ENCODE peak calls at places on chromosome 19, in four cellular contexts. Y, F, W and B are unnamed samples.
A peak's percentile ranks its signal among the peaks of the same experiment; 100 is the strongest.

GRCh38 chr19:33063356-33064116 is 1.2 kb downstream of the RHPN2 start:
- DNase-seq in Y (no peak), W (peak; percentile 33), F (peak; percentile 60), B (no peak)

GRCh38 chr19:15316498-15316897 is 15.8 kb downstream of the BRD4 start:
- DNase-seq in F (no peak), W (no peak), Y (no peak), B (no peak)

GRCh38 chr19:38700933-38701454 is 43.3 kb downstream of the CAPN12 start:
- DNase-seq in W (no peak), F (no peak), Y (no peak), B (no peak)

GRCh38 chr19:3661284-3662238 is 35.0 kb upstream of the CACTIN start:
- DNase-seq in F (no peak), Y (no peak), W (no peak), B (no peak)

GRCh38 chr19:31451686-31452325 is 102.6 kb upstream of the TSHZ3 start:
- DNase-seq in F (no peak), W (no peak), Y (no peak), B (no peak)

GRCh38 chr19:15576526-15577156 is 38.4 kb upstream of the CYP4F8 start:
- DNase-seq in W (no peak), Y (no peak), F (no peak), B (no peak)

GRCh38 chr19:46660601-46661019 is 372 bp downstream of the DACT3 start:
- DNase-seq in W (no peak), Y (no peak), F (no peak), B (no peak)

GRCh38 chr19:48196321-48196761 is 25.9 kb downstream of the ZSWIM9 start:
- DNase-seq in Y (no peak), W (no peak), F (no peak), B (no peak)

DNA sequence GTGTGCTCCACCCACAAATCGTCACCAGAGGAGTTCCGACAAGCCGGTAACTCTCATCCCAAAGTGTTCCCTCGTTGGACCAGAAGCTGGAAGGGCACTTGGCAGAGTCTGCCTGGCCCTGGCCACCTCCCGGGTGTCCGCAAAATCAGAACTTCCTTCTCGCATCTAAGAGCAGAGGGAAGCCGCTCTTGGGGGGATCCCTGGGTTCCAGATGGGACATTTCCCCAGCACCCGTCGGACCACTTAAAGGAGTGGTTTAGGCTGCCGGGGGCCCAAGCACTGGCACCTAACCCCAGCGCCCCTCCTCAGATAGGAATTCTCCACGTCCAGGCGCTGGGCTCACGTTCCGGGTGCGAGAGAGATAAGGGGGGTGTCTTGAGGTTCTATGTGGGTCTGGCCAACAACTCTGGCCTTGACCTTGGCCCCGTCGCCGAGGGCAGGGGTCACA is 857 bp upstream of the MAP2K7 start:
- DNase-seq in W (no peak), Y (no peak), F (no peak), B (no peak)
- H3K4me3 ChIP-seq in W (peak overlapping the region; percentile 55), Y (peak overlapping the region; percentile 91), F (peak overlapping the region; percentile 30), B (peak overlapping the region; percentile 54)

GRCh38 chr19:34191355-34191962 is 19.2 kb downstream of the LSM14A start:
- DNase-seq in Y (no peak), W (no peak), F (no peak), B (no peak)
- H3K27me3 ChIP-seq in Y (no peaks in the 10 kb centered on the region), W (no peaks in the 10 kb centered on the region), F (no peaks in the 10 kb centered on the region), B (no peaks in the 10 kb centered on the region)

GRCh38 chr19:40322951-40323615 is 25.1 kb downstream of the C19orf47 start:
- DNase-seq in F (no peak), W (no peak), Y (no peak), B (no peak)
- H3K36me3 ChIP-seq in F (no peaks in the 10 kb centered on the region), W (peaks cover 28% of the 10 kb centered on the region), Y (peaks cover 79% of the 10 kb centered on the region), B (peaks cover 1% of the 10 kb centered on the region)

DNA sequence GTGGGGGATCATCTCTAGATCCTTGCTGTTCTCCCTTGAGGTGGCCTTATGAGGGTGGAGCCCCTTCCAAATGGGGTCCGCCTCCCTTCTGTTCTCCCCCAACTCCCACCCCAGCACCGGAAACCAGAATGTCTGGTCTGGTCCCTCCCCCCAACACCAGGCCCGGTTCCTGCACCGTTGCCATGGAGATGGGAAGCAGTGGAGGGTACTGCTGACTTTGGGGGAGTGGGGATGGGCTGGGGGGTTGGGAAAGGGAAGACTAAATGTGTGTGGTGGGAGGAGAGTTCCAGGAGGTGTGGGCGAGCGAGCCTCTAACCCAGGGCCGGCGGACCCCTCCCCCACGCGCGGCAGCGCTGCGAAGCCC is 1.7 kb downstream of the SHANK1 start:
- DNase-seq in Y (no peak), W (no peak), F (no peak), B (no peak)
- H3K4me3 ChIP-seq in Y (no peak overlapping the region), W (no peak overlapping the region), F (no peak overlapping the region), B (peak overlapping the region; percentile 48)

DNA sequence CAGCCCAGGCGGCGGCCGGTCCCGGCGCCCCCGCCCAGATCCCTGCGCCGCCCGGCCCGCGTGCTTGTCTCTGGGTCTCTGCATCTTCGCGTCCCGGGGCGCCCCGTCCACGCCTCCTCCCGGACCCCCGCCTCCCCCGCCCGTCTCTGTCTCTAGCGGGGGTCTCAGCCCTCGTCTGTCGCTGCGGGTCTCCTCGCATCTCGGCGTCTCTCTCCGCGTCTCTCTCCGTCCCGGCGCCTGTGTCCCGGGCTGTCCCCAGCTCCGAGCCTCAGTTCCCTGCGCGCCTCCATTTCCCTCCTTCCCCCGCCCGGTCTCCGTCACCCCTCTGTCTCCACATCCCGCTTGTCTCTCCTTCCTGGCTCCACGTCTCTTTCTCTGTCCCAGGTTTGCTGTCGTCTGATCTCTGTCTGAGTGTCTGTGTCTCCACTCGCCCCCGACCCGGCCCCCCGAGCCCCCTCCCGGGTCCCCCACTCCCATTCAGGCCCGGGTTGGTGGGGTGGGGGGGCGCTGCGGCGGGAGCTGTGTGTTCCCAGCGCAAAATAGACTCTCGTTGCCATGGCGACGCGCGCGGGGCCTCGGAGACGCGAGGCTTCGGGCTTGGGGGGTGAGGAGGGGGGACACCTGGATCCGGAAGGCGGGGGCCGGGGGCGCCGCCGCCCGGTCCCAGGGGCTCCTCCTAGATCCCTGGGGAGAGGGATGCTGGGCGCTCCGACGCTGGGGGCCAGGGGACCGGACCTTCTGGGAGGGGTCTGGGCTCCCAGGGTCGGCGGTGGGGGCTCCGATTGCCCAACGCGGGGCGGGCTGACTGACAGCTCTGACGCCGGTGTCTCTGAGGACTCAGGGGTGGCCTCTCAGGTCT is 8.7 kb upstream of the SHISA7 start:
- DNase-seq in Y (no peak), F (no peak), W (no peak), B (no peak)
- H3K27me3 ChIP-seq in Y (peaks cover 26% of the 10 kb centered on the region), F (peaks cover 38% of the 10 kb centered on the region), W (peaks cover 18% of the 10 kb centered on the region), B (peaks cover 57% of the 10 kb centered on the region)

GRCh38 chr19:5472303-5472702 is 17.1 kb downstream of the ZNRF4 start:
- DNase-seq in F (no peak), Y (no peak), W (no peak), B (no peak)

GRCh38 chr19:5466072-5466471 is 10.9 kb downstream of the ZNRF4 start:
- DNase-seq in F (no peak), Y (no peak), W (no peak), B (no peak)

GRCh38 chr19:5466814-5467291 is 11.6 kb downstream of the ZNRF4 start:
- DNase-seq in W (no peak), Y (no peak), F (peak; percentile 28), B (no peak)

DNA sequence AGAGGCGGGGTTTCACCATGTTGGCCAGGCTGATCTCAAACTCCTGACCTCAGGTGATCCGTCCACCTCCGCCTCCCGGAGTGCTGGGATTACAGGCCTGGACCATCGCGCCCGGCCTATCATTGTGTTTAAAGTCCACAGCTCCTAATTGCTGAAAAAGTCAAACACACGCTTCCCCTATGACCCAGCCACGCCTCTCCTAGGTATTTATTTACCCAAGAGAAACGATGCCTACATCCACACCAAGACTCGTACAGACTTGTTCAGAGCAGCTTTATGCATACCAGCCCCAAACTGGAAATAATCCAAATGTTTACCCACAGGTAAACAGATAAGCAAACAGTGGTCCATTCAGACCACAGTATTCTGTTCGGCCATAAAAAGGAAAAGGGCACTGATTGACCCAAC is 15.1 kb downstream of the ZNRF4 start:
- DNase-seq in W (no peak), F (peak; percentile 57), Y (no peak), B (no peak)
- H3K36me3 ChIP-seq in W (no peaks in the 10 kb centered on the region), F (no peaks in the 10 kb centered on the region), Y (no peaks in the 10 kb centered on the region), B (no peaks in the 10 kb centered on the region)

DNA sequence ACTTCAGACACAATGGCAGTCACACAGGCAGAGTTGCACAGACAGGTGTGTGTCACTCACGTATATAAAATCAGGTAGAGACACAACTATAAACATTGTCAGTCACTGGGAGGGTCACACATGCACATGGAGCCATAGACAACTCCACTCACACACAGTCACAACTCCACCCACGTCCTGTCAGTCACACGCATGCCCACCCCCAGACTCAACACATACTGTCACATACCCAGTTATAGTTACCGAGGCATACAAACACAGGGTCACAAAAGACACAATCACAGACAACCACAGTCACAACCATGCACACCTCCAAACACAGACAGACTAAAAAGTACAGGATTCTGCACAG is 1.5 kb downstream of the NUMBL start:
- DNase-seq in Y (no peak), W (peak; percentile 12), F (no peak), B (no peak)
- H3K4me3 ChIP-seq in Y (peak overlapping the region; percentile 87), W (peak overlapping the region; percentile 52), F (peak overlapping the region; percentile 94), B (peak overlapping the region; percentile 70)

GRCh38 chr19:6440905-6441304 is 7.3 kb upstream of the SLC25A41 start:
- DNase-seq in W (no peak), Y (no peak), F (no peak), B (no peak)

GRCh38 chr19:6446452-6446851 is 12.9 kb upstream of the SLC25A41 start:
- DNase-seq in Y (no peak), F (no peak), W (no peak), B (no peak)

GRCh38 chr19:6442087-6442688 is 8.6 kb upstream of the SLC25A41 start:
- DNase-seq in Y (no peak), F (no peak), W (no peak), B (no peak)

GRCh38 chr19:6448045-6448444 is 11.5 kb downstream of the SLC25A23 start:
- DNase-seq in Y (no peak), F (no peak), W (no peak), B (no peak)

GRCh38 chr19:6443986-6444385 is 10.4 kb upstream of the SLC25A41 start:
- DNase-seq in Y (no peak), F (no peak), W (no peak), B (no peak)
- H3K27me3 ChIP-seq in Y (no peaks in the 10 kb centered on the region), F (no peaks in the 10 kb centered on the region), W (no peaks in the 10 kb centered on the region), B (peaks cover under 1% of the 10 kb centered on the region)

GRCh38 chr19:18464646-18465045 is 26.7 kb upstream of the ISYNA1 start:
- DNase-seq in F (peak; percentile 72), Y (no peak), W (peak; percentile 98), B (no peak)
- H3K36me3 ChIP-seq in F (no peaks in the 10 kb centered on the region), Y (peaks cover 60% of the 10 kb centered on the region), W (peaks cover 24% of the 10 kb centered on the region), B (peaks cover 2% of the 10 kb centered on the region)